ENCODE peak calls at places on chromosomes 11 and 22, in six cellular contexts. One of them, this sample, is unnamed.

GRCh38 chr11:73152086-73152853 is 10.2 kb upstream of the FCHSD2 start:
- DNase-seq in NCI-H2081: no peak
- DNase-seq in AG10803: no peak
- DNase-seq in foreskin melanocyte: no peak
- DNase-seq in lung microvascular endothelial cell: no peak
- DNase-seq in cerebellum: no peak
- DNase-seq in this sample: peak

GRCh38 chr22:38766076-38766777 is 10.4 kb upstream of the SUN2 start:
- DNase-seq in NCI-H2081: peak
- DNase-seq in AG10803: peak
- DNase-seq in foreskin melanocyte: no peak
- DNase-seq in lung microvascular endothelial cell: peak
- DNase-seq in cerebellum: peak
- DNase-seq in this sample: peak

GRCh38 chr11:1289211-1289935 is 20.1 kb downstream of the TOLLIP start:
- DNase-seq in NCI-H2081: no peak
- DNase-seq in AG10803: no peak
- DNase-seq in foreskin melanocyte: no peak
- DNase-seq in lung microvascular endothelial cell: no peak
- DNase-seq in cerebellum: no peak
- DNase-seq in this sample: no peak

GRCh38 chr11:102900346-102900745 is 25.6 kb upstream of the MMP12 start:
- DNase-seq in NCI-H2081: no peak
- DNase-seq in AG10803: no peak
- DNase-seq in foreskin melanocyte: no peak
- DNase-seq in lung microvascular endothelial cell: no peak
- DNase-seq in cerebellum: no peak
- DNase-seq in this sample: no peak

GRCh38 chr11:70402685-70403084 is 4.4 kb downstream of the CTTN start:
- DNase-seq in NCI-H2081: no peak
- DNase-seq in AG10803: no peak
- DNase-seq in foreskin melanocyte: no peak
- DNase-seq in lung microvascular endothelial cell: no peak
- DNase-seq in cerebellum: no peak
- DNase-seq in this sample: no peak

GRCh38 chr22:45645526-45646414 is 25.9 kb upstream of the ATXN10 start:
- DNase-seq in NCI-H2081: peak
- DNase-seq in AG10803: peak
- DNase-seq in foreskin melanocyte: peak
- DNase-seq in lung microvascular endothelial cell: peak
- DNase-seq in cerebellum: peak
- DNase-seq in this sample: peak

GRCh38 chr11:126280595-126280994 is 2.3 kb upstream of the TIRAP start:
- DNase-seq in NCI-H2081: no peak
- DNase-seq in AG10803: no peak
- DNase-seq in foreskin melanocyte: no peak
- DNase-seq in lung microvascular endothelial cell: no peak
- DNase-seq in cerebellum: no peak
- DNase-seq in this sample: no peak

GRCh38 chr11:12100886-12101285 is 9.5 kb upstream of the MICAL2 start:
- DNase-seq in NCI-H2081: no peak
- DNase-seq in AG10803: peak
- DNase-seq in foreskin melanocyte: peak
- DNase-seq in lung microvascular endothelial cell: no peak
- DNase-seq in cerebellum: no peak
- DNase-seq in this sample: no peak

GRCh38 chr22:19578180-19579004 is 54.2 kb upstream of the CLDN5 start:
- DNase-seq in NCI-H2081: no peak
- DNase-seq in AG10803: no peak
- DNase-seq in foreskin melanocyte: no peak
- DNase-seq in lung microvascular endothelial cell: no peak
- DNase-seq in cerebellum: no peak
- DNase-seq in this sample: peak

GRCh38 chr11:65499713-65500261 is 942 bp downstream of the MALAT1 start:
- DNase-seq in NCI-H2081: no peak
- DNase-seq in AG10803: no peak
- DNase-seq in foreskin melanocyte: no peak
- DNase-seq in lung microvascular endothelial cell: no peak
- DNase-seq in cerebellum: no peak
- DNase-seq in this sample: no peak

GRCh38 chr11:76263166-76263565 is 56.9 kb upstream of the WNT11 start:
- DNase-seq in NCI-H2081: no peak
- DNase-seq in AG10803: no peak
- DNase-seq in foreskin melanocyte: no peak
- DNase-seq in lung microvascular endothelial cell: no peak
- DNase-seq in cerebellum: no peak
- DNase-seq in this sample: no peak

GRCh38 chr11:70191495-70192140 is 11.5 kb upstream of the FADD start:
- DNase-seq in NCI-H2081: peak
- DNase-seq in AG10803: peak
- DNase-seq in foreskin melanocyte: no peak
- DNase-seq in lung microvascular endothelial cell: peak
- DNase-seq in cerebellum: no peak
- DNase-seq in this sample: peak

GRCh38 chr11:88886796-88887195 is 179.0 kb downstream of the GRM5 start:
- DNase-seq in NCI-H2081: peak
- DNase-seq in AG10803: peak
- DNase-seq in foreskin melanocyte: peak
- DNase-seq in lung microvascular endothelial cell: peak
- DNase-seq in cerebellum: no peak
- DNase-seq in this sample: peak

GRCh38 chr11:85756401-85757200 is 54.3 kb downstream of the SYTL2 start:
- DNase-seq in NCI-H2081: no peak
- DNase-seq in AG10803: no peak
- DNase-seq in foreskin melanocyte: no peak
- DNase-seq in lung microvascular endothelial cell: no peak
- DNase-seq in cerebellum: no peak
- DNase-seq in this sample: no peak

GRCh38 chr11:130023204-130023603 is 20.6 kb upstream of the PRDM10 start:
- DNase-seq in NCI-H2081: no peak
- DNase-seq in AG10803: peak
- DNase-seq in foreskin melanocyte: peak
- DNase-seq in lung microvascular endothelial cell: peak
- DNase-seq in cerebellum: no peak
- DNase-seq in this sample: peak

This sample was measured in islet precursor cell.